ENCODE peak calls at places on chromosomes 16 and 17, in nine cellular contexts. One of them, this sample, is unnamed.

GRCh38 chr16:54026456-54026855 is 260.1 kb downstream of the IRX3 start:
- DNase-seq in cardiac fibroblast: peak
- DNase-seq in body of pancreas: no peak
- DNase-seq in mucosa of descending colon: no peak
- DNase-seq in GM12878: no peak
- DNase-seq in breast epithelium: no peak
- DNase-seq in colonic mucosa: no peak
- DNase-seq in fibroblast of mammary gland: peak
- DNase-seq in AG04450: no peak
- DNase-seq in this sample: no peak

GRCh38 chr16:23949630-23950290 is 114.0 kb downstream of the PRKCB start:
- DNase-seq in cardiac fibroblast: no peak
- DNase-seq in mucosa of descending colon: peak
- DNase-seq in AG04450: no peak
- DNase-seq in body of pancreas: peak
- DNase-seq in breast epithelium: no peak
- DNase-seq in GM12878: peak
- DNase-seq in colonic mucosa: peak
- DNase-seq in fibroblast of mammary gland: no peak
- DNase-seq in this sample: no peak

GRCh38 chr17:6683081-6683684 is 30.0 kb downstream of the SLC13A5 start:
- DNase-seq in AG04450: no peak
- DNase-seq in fibroblast of mammary gland: no peak
- DNase-seq in body of pancreas: peak
- DNase-seq in GM12878: no peak
- DNase-seq in cardiac fibroblast: no peak
- DNase-seq in mucosa of descending colon: no peak
- DNase-seq in colonic mucosa: no peak
- DNase-seq in breast epithelium: no peak
- DNase-seq in this sample: no peak

GRCh38 chr16:17327671-17328335 is 143.0 kb downstream of the XYLT1 start:
- DNase-seq in AG04450: no peak
- DNase-seq in body of pancreas: no peak
- DNase-seq in GM12878: no peak
- DNase-seq in cardiac fibroblast: no peak
- DNase-seq in fibroblast of mammary gland: no peak
- DNase-seq in breast epithelium: no peak
- DNase-seq in colonic mucosa: no peak
- DNase-seq in mucosa of descending colon: no peak
- DNase-seq in this sample: no peak

GRCh38 chr16:27671410-27671809 is 121.5 kb downstream of the KATNIP start:
- DNase-seq in mucosa of descending colon: no peak
- DNase-seq in fibroblast of mammary gland: no peak
- DNase-seq in AG04450: no peak
- DNase-seq in colonic mucosa: no peak
- DNase-seq in cardiac fibroblast: no peak
- DNase-seq in GM12878: no peak
- DNase-seq in body of pancreas: no peak
- DNase-seq in breast epithelium: no peak
- DNase-seq in this sample: no peak

GRCh38 chr16:25097304-25097988 is 14.1 kb upstream of the LCMT1 start:
- DNase-seq in fibroblast of mammary gland: no peak
- DNase-seq in GM12878: no peak
- DNase-seq in colonic mucosa: no peak
- DNase-seq in breast epithelium: no peak
- DNase-seq in mucosa of descending colon: no peak
- DNase-seq in cardiac fibroblast: peak
- DNase-seq in AG04450: peak
- DNase-seq in body of pancreas: no peak
- DNase-seq in this sample: no peak

GRCh38 chr16:8866118-8866883 is 2.5 kb downstream of the CARHSP1 start:
- DNase-seq in AG04450: no peak
- DNase-seq in mucosa of descending colon: peak
- DNase-seq in breast epithelium: no peak
- DNase-seq in GM12878: no peak
- DNase-seq in body of pancreas: peak
- DNase-seq in fibroblast of mammary gland: peak
- DNase-seq in colonic mucosa: peak
- DNase-seq in cardiac fibroblast: no peak
- DNase-seq in this sample: peak

GRCh38 chr17:59185997-59186396 is 23.8 kb upstream of the SMG8 start:
- DNase-seq in cardiac fibroblast: no peak
- DNase-seq in GM12878: no peak
- DNase-seq in breast epithelium: no peak
- DNase-seq in mucosa of descending colon: no peak
- DNase-seq in fibroblast of mammary gland: no peak
- DNase-seq in body of pancreas: no peak
- DNase-seq in colonic mucosa: no peak
- DNase-seq in AG04450: no peak
- DNase-seq in this sample: no peak

GRCh38 chr17:74702132-74702876 is 10.4 kb downstream of the CD300LF start:
- DNase-seq in colonic mucosa: no peak
- DNase-seq in fibroblast of mammary gland: no peak
- DNase-seq in AG04450: no peak
- DNase-seq in GM12878: no peak
- DNase-seq in breast epithelium: no peak
- DNase-seq in cardiac fibroblast: no peak
- DNase-seq in mucosa of descending colon: no peak
- DNase-seq in body of pancreas: no peak
- DNase-seq in this sample: no peak

GRCh38 chr17:5757306-5757907 is 173.1 kb upstream of the NLRP1 start:
- DNase-seq in colonic mucosa: no peak
- DNase-seq in fibroblast of mammary gland: no peak
- DNase-seq in cardiac fibroblast: no peak
- DNase-seq in breast epithelium: no peak
- DNase-seq in GM12878: no peak
- DNase-seq in body of pancreas: peak
- DNase-seq in mucosa of descending colon: no peak
- DNase-seq in AG04450: no peak
- DNase-seq in this sample: peak

GRCh38 chr16:18975109-18975508 is 8.6 kb upstream of the TMC7 start:
- DNase-seq in colonic mucosa: no peak
- DNase-seq in body of pancreas: no peak
- DNase-seq in cardiac fibroblast: no peak
- DNase-seq in fibroblast of mammary gland: no peak
- DNase-seq in GM12878: no peak
- DNase-seq in breast epithelium: no peak
- DNase-seq in AG04450: no peak
- DNase-seq in mucosa of descending colon: no peak
- DNase-seq in this sample: no peak

GRCh38 chr17:72782985-72783701 is 309.3 kb downstream of the SLC39A11 start:
- DNase-seq in cardiac fibroblast: no peak
- DNase-seq in colonic mucosa: no peak
- DNase-seq in GM12878: no peak
- DNase-seq in breast epithelium: no peak
- DNase-seq in mucosa of descending colon: no peak
- DNase-seq in fibroblast of mammary gland: no peak
- DNase-seq in AG04450: no peak
- DNase-seq in body of pancreas: no peak
- DNase-seq in this sample: no peak

GRCh38 chr16:57763290-57764005 is 27.9 kb downstream of the KATNB1 start:
- DNase-seq in body of pancreas: no peak
- DNase-seq in colonic mucosa: no peak
- DNase-seq in AG04450: no peak
- DNase-seq in cardiac fibroblast: no peak
- DNase-seq in mucosa of descending colon: no peak
- DNase-seq in fibroblast of mammary gland: no peak
- DNase-seq in GM12878: no peak
- DNase-seq in breast epithelium: no peak
- DNase-seq in this sample: no peak
- H3K4me3 ChIP-seq in body of pancreas: no peak
- H3K4me3 ChIP-seq in colonic mucosa: no peak
- H3K4me3 ChIP-seq in AG04450: no peak
- H3K4me3 ChIP-seq in cardiac fibroblast: no peak
- H3K4me3 ChIP-seq in mucosa of descending colon: no peak
- H3K4me3 ChIP-seq in fibroblast of mammary gland: no peak
- H3K4me3 ChIP-seq in GM12878: no peak
- H3K4me3 ChIP-seq in breast epithelium: no peak
- H3K4me3 ChIP-seq in this sample: no peak

GRCh38 chr16:65249768-65250167 is 127.9 kb upstream of the CDH11 start:
- DNase-seq in fibroblast of mammary gland: peak
- DNase-seq in AG04450: no peak
- DNase-seq in GM12878: no peak
- DNase-seq in breast epithelium: no peak
- DNase-seq in body of pancreas: peak
- DNase-seq in mucosa of descending colon: peak
- DNase-seq in colonic mucosa: peak
- DNase-seq in cardiac fibroblast: peak
- DNase-seq in this sample: peak
- H3K4me3 ChIP-seq in fibroblast of mammary gland: no peak
- H3K4me3 ChIP-seq in AG04450: no peak
- H3K4me3 ChIP-seq in GM12878: no peak
- H3K4me3 ChIP-seq in breast epithelium: no peak
- H3K4me3 ChIP-seq in body of pancreas: no peak
- H3K4me3 ChIP-seq in mucosa of descending colon: no peak
- H3K4me3 ChIP-seq in colonic mucosa: no peak
- H3K4me3 ChIP-seq in cardiac fibroblast: no peak
- H3K4me3 ChIP-seq in this sample: no peak

GRCh38 chr16:60271382-60272180 is 1537.5 kb upstream of the GOT2 start:
- DNase-seq in mucosa of descending colon: no peak
- DNase-seq in fibroblast of mammary gland: no peak
- DNase-seq in body of pancreas: no peak
- DNase-seq in breast epithelium: no peak
- DNase-seq in colonic mucosa: no peak
- DNase-seq in cardiac fibroblast: no peak
- DNase-seq in GM12878: no peak
- DNase-seq in AG04450: no peak
- DNase-seq in this sample: no peak
- H3K4me3 ChIP-seq in mucosa of descending colon: no peak
- H3K4me3 ChIP-seq in fibroblast of mammary gland: no peak
- H3K4me3 ChIP-seq in body of pancreas: no peak
- H3K4me3 ChIP-seq in breast epithelium: no peak
- H3K4me3 ChIP-seq in colonic mucosa: no peak
- H3K4me3 ChIP-seq in cardiac fibroblast: no peak
- H3K4me3 ChIP-seq in GM12878: no peak
- H3K4me3 ChIP-seq in AG04450: no peak
- H3K4me3 ChIP-seq in this sample: no peak

GRCh38 chr17:19361326-19361725 is 1.2 kb downstream of the B9D1 start:
- DNase-seq in fibroblast of mammary gland: no peak
- DNase-seq in AG04450: no peak
- DNase-seq in breast epithelium: no peak
- DNase-seq in mucosa of descending colon: no peak
- DNase-seq in cardiac fibroblast: no peak
- DNase-seq in GM12878: no peak
- DNase-seq in body of pancreas: no peak
- DNase-seq in colonic mucosa: no peak
- DNase-seq in this sample: no peak
- H3K4me3 ChIP-seq in fibroblast of mammary gland: no peak
- H3K4me3 ChIP-seq in AG04450: peak
- H3K4me3 ChIP-seq in breast epithelium: no peak
- H3K4me3 ChIP-seq in mucosa of descending colon: no peak
- H3K4me3 ChIP-seq in cardiac fibroblast: no peak
- H3K4me3 ChIP-seq in GM12878: no peak
- H3K4me3 ChIP-seq in body of pancreas: no peak
- H3K4me3 ChIP-seq in colonic mucosa: no peak
- H3K4me3 ChIP-seq in this sample: no peak

DNA sequence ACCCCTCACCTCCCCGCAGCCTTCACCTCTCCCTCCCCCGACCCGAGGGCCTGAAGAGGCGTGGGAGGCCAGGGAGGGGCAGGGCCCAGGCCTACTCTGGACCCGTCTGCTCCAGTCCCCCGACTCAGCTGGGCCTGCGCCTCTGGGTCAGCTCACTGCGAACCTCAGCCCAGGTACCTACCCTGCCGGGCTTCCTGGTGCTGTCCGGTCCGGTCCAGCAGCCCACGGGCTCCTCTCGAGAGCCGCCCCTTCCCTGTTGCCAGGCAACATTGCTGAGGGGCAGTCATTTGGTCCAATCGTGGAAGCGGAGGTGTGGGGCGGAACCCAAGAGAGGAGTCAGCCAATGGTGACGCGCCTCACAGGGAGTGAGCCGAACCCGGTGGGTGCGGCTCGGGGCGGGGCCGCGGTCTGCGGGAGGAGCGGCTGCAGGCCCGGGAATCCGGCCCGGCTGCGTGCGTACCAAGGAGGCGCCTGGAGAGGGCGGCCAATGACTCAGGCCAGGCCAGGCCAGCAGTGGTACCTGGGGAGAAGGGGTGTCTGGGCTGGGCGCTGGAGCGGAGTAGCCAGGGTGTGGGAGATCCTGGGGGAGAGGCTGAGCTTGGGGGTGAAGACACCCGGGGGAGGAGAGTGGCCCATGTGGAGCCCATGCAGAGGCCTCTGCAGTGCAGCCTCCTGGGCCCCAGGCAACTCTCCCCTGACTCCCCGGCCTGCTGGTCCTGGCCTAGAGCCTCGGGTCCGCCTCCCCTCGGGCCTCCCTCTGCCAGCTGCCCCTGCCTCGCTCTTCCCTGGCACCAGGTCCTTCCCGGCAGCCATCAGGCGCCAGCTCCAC is at the start of gene MEAK7:
- DNase-seq in fibroblast of mammary gland: peak
- DNase-seq in GM12878: peak
- DNase-seq in cardiac fibroblast: peak
- DNase-seq in breast epithelium: peak
- DNase-seq in body of pancreas: peak
- DNase-seq in colonic mucosa: peak
- DNase-seq in AG04450: peak
- DNase-seq in mucosa of descending colon: peak
- DNase-seq in this sample: peak
- H3K4me3 ChIP-seq in fibroblast of mammary gland: peak
- H3K4me3 ChIP-seq in GM12878: peak
- H3K4me3 ChIP-seq in cardiac fibroblast: peak
- H3K4me3 ChIP-seq in breast epithelium: peak
- H3K4me3 ChIP-seq in body of pancreas: peak
- H3K4me3 ChIP-seq in colonic mucosa: peak
- H3K4me3 ChIP-seq in AG04450: peak
- H3K4me3 ChIP-seq in mucosa of descending colon: peak
- H3K4me3 ChIP-seq in this sample: peak

GRCh38 chr17:42354956-42355843 is 33.0 kb downstream of the STAT3 start:
- DNase-seq in body of pancreas: no peak
- DNase-seq in cardiac fibroblast: peak
- DNase-seq in mucosa of descending colon: no peak
- DNase-seq in fibroblast of mammary gland: peak
- DNase-seq in breast epithelium: no peak
- DNase-seq in GM12878: no peak
- DNase-seq in colonic mucosa: no peak
- DNase-seq in AG04450: no peak
- DNase-seq in this sample: no peak
- H3K4me3 ChIP-seq in body of pancreas: no peak
- H3K4me3 ChIP-seq in cardiac fibroblast: no peak
- H3K4me3 ChIP-seq in mucosa of descending colon: no peak
- H3K4me3 ChIP-seq in fibroblast of mammary gland: no peak
- H3K4me3 ChIP-seq in breast epithelium: no peak
- H3K4me3 ChIP-seq in GM12878: no peak
- H3K4me3 ChIP-seq in colonic mucosa: no peak
- H3K4me3 ChIP-seq in AG04450: no peak
- H3K4me3 ChIP-seq in this sample: no peak

GRCh38 chr17:40124279-40125141 is 2.7 kb downstream of the MSL1 start:
- DNase-seq in AG04450: no peak
- DNase-seq in GM12878: no peak
- DNase-seq in breast epithelium: no peak
- DNase-seq in body of pancreas: no peak
- DNase-seq in mucosa of descending colon: peak
- DNase-seq in colonic mucosa: peak
- DNase-seq in fibroblast of mammary gland: no peak
- DNase-seq in cardiac fibroblast: peak
- DNase-seq in this sample: peak
- H3K4me3 ChIP-seq in AG04450: peak
- H3K4me3 ChIP-seq in GM12878: peak
- H3K4me3 ChIP-seq in breast epithelium: peak
- H3K4me3 ChIP-seq in body of pancreas: no peak
- H3K4me3 ChIP-seq in mucosa of descending colon: no peak
- H3K4me3 ChIP-seq in colonic mucosa: peak
- H3K4me3 ChIP-seq in fibroblast of mammary gland: peak
- H3K4me3 ChIP-seq in cardiac fibroblast: peak
- H3K4me3 ChIP-seq in this sample: peak